ENCODE peak calls at places on chromosomes 1 and 21, in six cellular contexts. N, G, T, W, E and X are unnamed samples.

GRCh38 chr1:168824418-168824817 is 95.4 kb upstream of the DPT start:
- DNase-seq in N (no peak), G (no peak), T (no peak), W (no peak), E (no peak), X (no peak)

GRCh38 chr21:38664821-38665220 is 140.9 kb upstream of the ETS2 start:
- DNase-seq in N (no peak), G (no peak), T (no peak), W (no peak), E (no peak), X (no peak)

GRCh38 chr1:153532161-153532560 is 3.6 kb downstream of the S100A6 start:
- DNase-seq in N (no peak), G (no peak), T (no peak), W (no peak), E (no peak), X (no peak)

GRCh38 chr1:3588395-3588794 is 22.9 kb downstream of the MEGF6 start:
- DNase-seq in N (no peak), G (no peak), T (no peak), W (no peak), E (no peak), X (no peak)

GRCh38 chr1:153598309-153599172 is 14.4 kb downstream of the S100A16 start:
- DNase-seq in N (no peak), G (no peak), T (no peak), W (peak; percentile 69), E (peak; percentile 79), X (no peak)

GRCh38 chr1:29197590-29197924 is 15.9 kb upstream of the SRSF4 start:
- DNase-seq in N (peak; percentile 40), G (peak; percentile 45), T (peak; percentile 58), W (peak; percentile 30), E (peak; percentile 29), X (peak; percentile 73)

GRCh38 chr1:75861831-75862230 is 65.1 kb downstream of the MSH4 start:
- DNase-seq in N (no peak), G (no peak), T (no peak), W (no peak), E (no peak), X (no peak)

GRCh38 chr1:119143716-119144115 is 3.3 kb upstream of the WARS2 start:
- DNase-seq in N (no peak), G (no peak), T (no peak), W (no peak), E (no peak), X (no peak)

GRCh38 chr1:31651025-31651424 is 6.3 kb upstream of the PEF1 start:
- DNase-seq in N (no peak), G (no peak), T (no peak), W (no peak), E (no peak), X (no peak)

GRCh38 chr1:59819566-59820438 is 5.1 kb downstream of the HOOK1 start:
- DNase-seq in N (no peak), G (no peak), T (no peak), W (no peak), E (no peak), X (no peak)

GRCh38 chr21:33259428-33259827 is 6.7 kb upstream of the IL10RB start:
- DNase-seq in N (no peak), G (no peak), T (no peak), W (no peak), E (no peak), X (no peak)

GRCh38 chr1:154622503-154623039 is 14.6 kb upstream of the ADAR start:
- DNase-seq in N (no peak), G (no peak), T (no peak), W (no peak), E (no peak), X (no peak)

GRCh38 chr1:16118706-16119105 is 37.2 kb downstream of the EPHA2 start:
- DNase-seq in N (no peak), G (no peak), T (no peak), W (no peak), E (no peak), X (no peak)

GRCh38 chr1:109793486-109794318 is 30.0 kb upstream of the EPS8L3 start:
- DNase-seq in N (peak; percentile 30), G (peak; percentile 16), T (peak; percentile 51), W (no peak), E (no peak), X (peak; percentile 40)

GRCh38 chr1:230287674-230288315 is 138.3 kb downstream of the PGBD5 start:
- DNase-seq in N (no peak), G (no peak), T (no peak), W (no peak), E (no peak), X (no peak)

GRCh38 chr1:155177192-155177917 is 3.7 kb downstream of the TRIM46 start:
- DNase-seq in N (peak; percentile 72), G (no peak), T (no peak), W (peak; percentile 27), E (peak; percentile 13), X (no peak)

GRCh38 chr1:172335377-172335776 is 85.1 kb upstream of the C1orf105 start:
- DNase-seq in N (no peak), G (no peak), T (no peak), W (no peak), E (no peak), X (no peak)

GRCh38 chr1:231218078-231218477 is 22.9 kb upstream of the GNPAT start:
- DNase-seq in N (no peak), G (no peak), T (no peak), W (no peak), E (no peak), X (no peak)

GRCh38 chr1:199310701-199311100 is 671.9 kb downstream of the PTPRC start:
- DNase-seq in N (no peak), G (no peak), T (no peak), W (no peak), E (no peak), X (no peak)
- TF ChIP-seq POLR2AphosphoS5 in N (no peak), G (no peak), T (no peak), W (no peak), E (no peak), X (no peak)

GRCh38 chr1:150272379-150272840 is at the start of gene C1orf54:
- DNase-seq in N (no peak), G (no peak), T (peak; percentile 65), W (no peak), E (no peak), X (no peak)
- TF ChIP-seq POLR2A in N (no peak), G (no peak), T (no peak), W (no peak), E (no peak), X (no peak)

DNA sequence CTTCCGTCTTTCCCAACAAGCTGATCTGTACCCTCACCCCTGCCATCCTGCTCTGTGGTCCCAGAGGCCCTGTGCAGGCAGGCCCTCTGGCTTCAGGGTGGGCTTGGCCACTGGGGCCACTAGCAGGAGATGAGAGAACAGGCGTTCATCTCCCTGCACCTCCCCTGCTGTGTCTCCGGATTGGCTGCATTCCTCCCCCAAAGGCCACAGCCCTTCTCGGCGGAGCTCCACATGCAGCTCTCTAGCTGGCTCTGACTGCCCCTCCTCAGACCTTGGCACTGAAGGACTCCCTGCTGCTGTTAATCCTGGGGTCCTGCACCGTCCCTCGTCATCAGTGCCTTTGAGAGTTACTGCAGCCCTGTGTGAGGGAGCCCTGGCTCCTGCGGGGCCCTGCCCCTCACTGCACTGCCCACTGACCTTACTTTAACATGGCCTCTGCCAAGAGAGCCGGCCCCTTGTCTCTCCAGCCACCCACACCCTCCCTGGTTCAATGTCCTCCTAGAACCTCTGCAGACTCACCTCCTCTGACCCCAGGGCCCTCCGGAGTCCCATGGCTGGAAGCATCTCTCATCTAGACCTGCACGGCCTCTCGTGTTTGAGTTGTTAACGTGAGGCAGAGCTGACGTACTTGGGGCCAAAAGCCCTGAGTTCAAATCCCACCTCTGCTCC is 211.0 kb downstream of the MATN1 start:
- DNase-seq in N (peak; percentile 20), G (no peak), T (no peak), W (no peak), E (no peak), X (no peak)
- TF ChIP-seq POLR2AphosphoS5 in N (no peak), G (no peak), T (no peak), W (no peak), E (no peak), X (no peak)

GRCh38 chr1:10398734-10399486 is at the start of gene PGD:
- DNase-seq in N (peak; percentile 99), G (peak; percentile 92), T (peak; percentile 100), W (peak; percentile 99), E (peak; percentile 99), X (peak; percentile 99)
- TF ChIP-seq POLR2A in N (no peak), G (peak; percentile 76), T (peak; percentile 98), W (peak; percentile 65), E (peak; percentile 89), X (peak; percentile 89)

DNA sequence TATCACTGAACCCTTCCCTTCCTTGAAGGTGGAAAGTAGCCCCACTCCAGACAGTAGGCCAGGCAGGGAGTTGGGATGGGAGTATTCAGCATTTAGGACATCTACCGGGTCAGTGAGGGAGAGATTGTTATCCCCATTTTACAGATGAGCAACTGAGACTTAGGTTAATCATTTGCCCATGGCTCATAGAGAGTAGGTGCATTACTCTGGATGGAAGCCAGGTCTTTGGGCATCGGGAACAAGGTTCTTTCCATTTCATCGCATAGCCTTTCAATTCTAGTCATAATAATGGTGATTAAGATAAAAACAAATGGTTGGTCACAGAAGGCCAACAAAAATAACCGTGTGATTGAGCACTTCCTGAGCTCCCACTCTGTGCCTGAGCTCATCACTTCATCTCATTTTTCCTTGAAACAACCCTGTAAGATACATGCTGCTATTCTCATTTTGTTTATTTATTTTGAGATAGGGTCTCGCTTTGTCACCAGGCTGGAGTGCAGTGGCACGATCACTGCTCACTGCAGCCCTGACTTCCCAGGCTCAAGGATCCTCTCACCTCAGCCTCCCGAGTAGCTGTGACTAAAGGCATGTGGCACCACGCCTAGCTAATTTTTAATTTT is 64.8 kb downstream of the NAV1 start:
- DNase-seq in N (no peak), G (no peak), T (no peak), W (no peak), E (no peak), X (no peak)
- TF ChIP-seq POLR2AphosphoS5 in N (no peak), G (no peak), T (no peak), W (no peak), E (no peak), X (no peak)